ENCODE peak calls at places on chromosomes 7 and 10, in ten cellular contexts. M is ovary, X is transverse colon, O is breast epithelium, Q is thoracic aorta, W is HL-60, V is psoas muscle, P is GM23338, U is lower lobe of right lung, K is left ventricle myocardium inferior. G is an unnamed sample.

GRCh38 chr7:157441023-157441399 is 104.2 kb downstream of the DNAJB6 start:
- DNase-seq in Q (no peak), W (no peak), U (peak), K (no peak), O (no peak), M (no peak), P (no peak), X (no peak), V (no peak), G (no peak)

GRCh38 chr7:70556761-70557160 is 575.2 kb upstream of the GALNT17 start:
- DNase-seq in X (no peak), Q (no peak), M (no peak), W (no peak), P (no peak), U (no peak), O (no peak), K (no peak), V (no peak), G (no peak)

GRCh38 chr10:110208614-110209398 is 1.4 kb downstream of the MXI1 start:
- DNase-seq in M (peak), Q (no peak), X (peak), O (no peak), P (no peak), U (no peak), W (peak), K (peak), V (peak), G (no peak)

GRCh38 chr7:38451840-38452239 is 178.4 kb upstream of the TARP start:
- DNase-seq in U (no peak), M (no peak), V (no peak), P (peak), K (no peak), O (no peak), X (no peak), W (no peak), Q (no peak), G (no peak)

GRCh38 chr10:124572751-124573150 is 111.1 kb downstream of the LHPP start:
- DNase-seq in V (no peak), U (peak), K (no peak), P (no peak), M (no peak), X (no peak), O (no peak), Q (no peak), W (no peak), G (peak)

GRCh38 chr7:90222811-90223725 is 11.5 kb downstream of the STEAP2 start:
- DNase-seq in O (no peak), X (no peak), Q (no peak), V (peak), P (no peak), M (peak), W (no peak), U (no peak), K (peak), G (no peak)

GRCh38 chr10:47243791-47244190 is 56.2 kb upstream of the GDF10 start:
- DNase-seq in K (no peak), P (no peak), M (no peak), V (peak), O (no peak), U (no peak), Q (no peak), W (peak), X (peak), G (no peak)

GRCh38 chr7:126157391-126157790 is 1095.3 kb downstream of the GRM8 start:
- DNase-seq in Q (no peak), X (no peak), O (no peak), U (no peak), K (no peak), M (no peak), P (no peak), V (no peak), W (no peak), G (no peak)

GRCh38 chr7:137943132-137943551 is 58.7 kb downstream of the CREB3L2 start:
- DNase-seq in M (peak), K (peak), V (peak), X (no peak), W (no peak), O (no peak), P (peak), Q (no peak), U (no peak), G (no peak)

GRCh38 chr10:133159950-133160812 is at the start of gene KNDC1:
- DNase-seq in M (peak), X (no peak), K (no peak), P (peak), W (no peak), Q (no peak), U (peak), V (no peak), O (peak), G (peak)

GRCh38 chr7:107048783-107049418 is 4.4 kb downstream of the PRKAR2B start:
- DNase-seq in K (no peak), O (no peak), X (no peak), V (no peak), U (no peak), P (no peak), Q (no peak), M (no peak), W (no peak), G (no peak)

GRCh38 chr7:117385340-117386124 is 41.8 kb downstream of the ASZ1 start:
- DNase-seq in V (no peak), O (no peak), M (no peak), U (no peak), W (no peak), X (no peak), Q (no peak), P (peak), K (no peak), G (no peak)

GRCh38 chr7:145434811-145435210 is 599.0 kb upstream of the TPK1 start:
- DNase-seq in Q (no peak), K (no peak), W (no peak), O (no peak), U (no peak), P (no peak), M (no peak), V (no peak), X (no peak), G (no peak)

GRCh38 chr10:114319406-114320248 is 80.6 kb downstream of the VWA2 start:
- DNase-seq in M (no peak), W (no peak), O (no peak), X (no peak), Q (no peak), P (no peak), K (no peak), U (no peak), V (no peak), G (no peak)

GRCh38 chr10:62015994-62016393 is 114.5 kb downstream of the ARID5B start:
- DNase-seq in O (no peak), W (no peak), P (no peak), M (no peak), V (no peak), K (no peak), Q (no peak), U (no peak), X (no peak), G (no peak)

GRCh38 chr10:3961082-3961481 is 176.1 kb upstream of the KLF6 start:
- DNase-seq in X (no peak), Q (no peak), K (no peak), W (no peak), U (no peak), P (peak), O (no peak), M (no peak), V (no peak), G (no peak)

GRCh38 chr7:130152270-130153141 is 52.7 kb downstream of the TMEM209 start:
- DNase-seq in P (no peak), Q (no peak), X (no peak), W (no peak), U (no peak), V (no peak), M (no peak), K (no peak), O (no peak), G (no peak)

DNA sequence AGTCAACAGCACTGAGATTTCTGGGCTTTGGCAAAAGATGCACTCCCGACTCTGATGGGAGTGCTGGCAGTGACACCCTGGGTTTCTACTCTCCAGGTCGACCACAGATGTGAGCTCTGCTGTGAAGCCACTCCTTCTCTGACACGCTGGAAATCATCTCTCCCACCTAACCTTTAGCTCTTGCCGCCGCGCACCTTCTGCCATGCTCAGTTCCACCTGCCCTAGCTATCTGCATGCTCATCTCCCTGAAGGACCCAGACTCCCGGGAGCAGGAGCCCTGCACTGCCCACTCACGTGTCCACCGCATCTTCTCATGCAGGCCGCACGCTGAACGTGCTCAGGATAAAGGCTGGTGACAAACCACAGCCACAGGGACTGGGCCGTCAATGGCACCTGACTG is 174.8 kb downstream of the TNS3 start:
- DNase-seq in Q (no peak), M (peak), W (no peak), X (peak), O (no peak), U (no peak), K (no peak), V (no peak), P (no peak), G (no peak)
- H3K27ac ChIP-seq in Q (no peak), M (no peak), W (no peak), X (peak), O (peak), U (peak), K (peak), V (no peak), P (no peak), G (no peak)

GRCh38 chr10:22103701-22104100 is 100.2 kb upstream of the DNAJC1 start:
- DNase-seq in V (no peak), X (no peak), O (no peak), M (no peak), U (no peak), K (no peak), W (no peak), Q (no peak), P (peak), G (no peak)
- TF ChIP-seq CTCF in V (peak), X (peak), O (no peak), M (no peak), U (peak), K (peak), W (no peak), Q (no peak), P (peak), G (no peak)

GRCh38 chr7:11404355-11404754 is 427.6 kb downstream of the THSD7A start:
- DNase-seq in Q (no peak), V (no peak), U (no peak), K (no peak), O (no peak), M (no peak), P (no peak), X (no peak), W (no peak), G (no peak)
- H3K4me3 ChIP-seq in Q (no peak), V (no peak), U (no peak), K (no peak), O (no peak), M (no peak), P (no peak), X (no peak), W (no peak), G (no peak)

DNA sequence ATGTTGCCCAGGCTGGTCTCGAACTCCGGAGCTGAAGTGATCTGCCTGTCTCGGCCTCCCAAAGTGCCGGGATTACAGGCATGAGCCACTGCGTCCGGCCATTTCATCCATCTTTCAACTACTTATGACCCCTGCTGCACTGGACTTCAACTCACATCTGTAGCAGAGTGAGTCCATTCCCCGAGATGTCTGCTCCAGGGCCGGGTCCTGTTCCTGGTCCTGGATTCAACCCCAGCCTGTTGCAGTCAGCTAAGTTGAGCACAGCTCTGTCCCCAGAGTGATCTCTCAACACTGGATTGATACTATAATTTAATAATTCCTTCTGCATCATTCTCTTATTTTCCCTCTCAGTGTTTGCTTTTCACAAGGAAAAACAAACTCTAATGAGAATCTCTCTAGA is 25.9 kb downstream of the PRTFDC1 start:
- DNase-seq in O (no peak), X (no peak), M (no peak), W (no peak), V (no peak), P (no peak), K (no peak), Q (no peak), U (no peak), G (no peak)
- H3K27ac ChIP-seq in O (no peak), X (no peak), M (no peak), W (no peak), V (no peak), P (no peak), K (no peak), Q (no peak), U (no peak), G (no peak)

DNA sequence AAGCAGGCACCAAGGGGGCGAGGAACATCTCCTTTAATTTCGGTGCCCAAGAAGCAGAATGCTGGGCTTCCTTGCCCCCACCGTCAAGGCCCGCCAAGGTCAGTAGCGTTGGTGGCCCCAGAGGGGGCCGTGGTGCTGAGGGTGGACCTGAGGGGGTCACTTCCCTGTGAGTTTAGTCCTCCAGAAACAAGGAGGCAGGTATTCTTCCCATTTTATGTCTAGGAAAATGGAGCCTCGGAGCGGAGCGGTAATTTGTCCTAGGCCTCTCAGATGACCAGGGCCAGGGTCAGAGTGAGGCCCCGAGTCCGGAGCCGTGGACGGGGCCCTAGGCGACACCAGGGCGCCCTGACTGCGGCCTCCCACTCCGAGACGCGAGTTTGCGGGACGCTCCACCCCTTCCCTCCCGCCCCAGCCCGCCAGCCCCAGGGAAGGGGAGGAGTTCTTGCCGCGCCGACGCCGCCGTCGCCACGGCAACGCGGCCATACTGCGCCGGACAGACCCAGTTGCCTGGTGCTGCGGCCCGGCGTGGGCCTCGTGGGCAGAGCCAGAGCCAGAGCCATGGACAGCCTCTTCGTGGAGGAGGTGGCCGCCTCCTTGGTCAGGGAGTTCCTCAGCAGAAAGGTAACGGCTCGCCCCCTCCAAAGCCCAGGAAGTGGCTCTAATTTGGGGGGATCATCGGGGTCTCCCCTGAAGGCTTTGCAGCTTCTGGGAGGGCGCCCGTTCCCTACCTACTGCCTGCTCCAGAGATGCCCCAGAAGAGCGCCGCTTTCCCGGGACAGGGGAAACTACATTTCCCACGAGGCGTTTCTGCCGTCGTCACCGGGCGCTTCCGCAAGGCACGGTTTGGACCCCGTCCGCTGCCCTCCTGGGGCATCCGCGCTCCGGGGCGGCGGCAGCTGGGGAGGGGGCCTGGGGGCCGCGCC is at the start of gene MINDY4:
- DNase-seq in M (peak), K (peak), X (peak), V (peak), U (peak), P (peak), O (peak), W (peak), Q (no peak), G (peak)
- TF ChIP-seq CTCF in M (no peak), K (peak), X (no peak), V (no peak), U (peak), P (no peak), O (peak), W (no peak), Q (no peak), G (no peak)

DNA sequence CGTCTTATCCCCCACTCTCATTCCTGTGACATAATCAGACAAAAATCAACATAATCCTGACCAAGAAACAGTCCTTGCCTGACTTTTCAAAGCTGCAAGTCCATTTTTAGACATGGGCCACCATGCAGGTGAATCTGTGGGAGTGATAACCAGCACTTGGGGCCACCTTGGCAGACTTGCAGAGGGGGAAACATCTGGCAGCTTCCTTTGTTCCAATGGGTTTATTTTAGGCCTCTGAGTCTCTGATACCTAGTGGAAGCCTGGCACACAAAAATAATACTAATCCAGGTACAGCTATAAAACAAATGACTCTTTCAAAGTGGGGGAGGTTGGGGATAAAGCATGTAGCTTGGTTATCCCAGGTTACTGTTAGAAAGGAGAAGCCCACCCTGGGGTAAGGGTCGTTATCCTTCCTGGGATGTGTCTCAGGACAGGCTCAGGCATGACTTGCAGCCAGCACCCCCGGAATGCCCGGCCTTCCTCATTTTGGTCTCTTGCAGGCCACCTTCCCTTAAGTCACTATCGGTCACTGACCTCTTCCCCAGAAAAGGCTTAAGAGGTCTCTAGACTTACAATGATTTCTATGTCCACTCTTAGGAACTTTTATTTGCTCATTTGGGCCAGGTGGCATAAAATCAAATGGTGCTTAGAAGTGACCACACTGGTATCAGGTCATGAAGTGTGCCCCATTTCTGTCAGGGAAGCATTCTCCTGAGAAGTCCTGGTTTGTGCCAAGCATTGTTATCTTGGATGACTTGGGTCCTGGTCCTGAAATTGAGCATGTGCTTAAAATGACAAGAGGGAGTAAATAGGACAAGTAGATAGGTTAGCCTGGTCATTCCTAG is 37.6 kb downstream of the EEPD1 start:
- DNase-seq in O (no peak), V (no peak), K (peak), Q (no peak), U (peak), W (peak), P (no peak), M (no peak), X (no peak), G (peak)
- H3K4me3 ChIP-seq in O (no peak), V (no peak), K (no peak), Q (no peak), U (no peak), W (no peak), P (no peak), M (no peak), X (no peak), G (no peak)

GRCh38 chr7:44100458-44101303 is 3.5 kb upstream of the AEBP1 start:
- DNase-seq in U (no peak), V (no peak), M (peak), O (no peak), P (no peak), W (no peak), K (no peak), Q (no peak), X (peak), G (no peak)
- H3K27ac ChIP-seq in U (peak), V (peak), M (peak), O (peak), P (no peak), W (peak), K (peak), Q (peak), X (peak), G (peak)

GRCh38 chr7:150356265-150356897 is 12.2 kb upstream of the REPIN1 start:
- DNase-seq in W (no peak), M (no peak), Q (no peak), O (no peak), U (no peak), K (no peak), V (no peak), X (no peak), P (peak), G (no peak)

GRCh38 chr7:150358433-150358832 is 10.2 kb upstream of the REPIN1 start:
- DNase-seq in Q (no peak), K (no peak), V (no peak), X (no peak), M (no peak), U (no peak), O (no peak), W (no peak), P (no peak), G (no peak)

GRCh38 chr7:150359007-150359917 is 9.4 kb upstream of the REPIN1 start:
- DNase-seq in M (no peak), X (no peak), O (no peak), P (no peak), W (no peak), U (no peak), V (no peak), K (no peak), Q (no peak), G (no peak)

GRCh38 chr7:150357277-150357676 is 11.3 kb upstream of the REPIN1 start:
- DNase-seq in Q (no peak), W (peak), U (no peak), P (no peak), O (no peak), M (no peak), X (no peak), V (no peak), K (no peak), G (no peak)

GRCh38 chr7:150357771-150358427 is 10.7 kb upstream of the REPIN1 start:
- DNase-seq in K (no peak), O (no peak), W (no peak), Q (no peak), P (no peak), X (no peak), V (no peak), U (no peak), M (no peak), G (no peak)
- TF ChIP-seq CTCF in K (no peak), O (no peak), W (no peak), Q (no peak), P (peak), X (no peak), V (no peak), U (no peak), M (no peak), G (no peak)

GRCh38 chr7:12485845-12486244 is 82.2 kb upstream of the VWDE start:
- DNase-seq in V (no peak), W (no peak), O (no peak), P (no peak), U (no peak), X (no peak), M (no peak), K (no peak), Q (no peak), G (no peak)

GRCh38 chr7:12477620-12478019 is 74.0 kb upstream of the VWDE start:
- DNase-seq in U (no peak), M (no peak), W (no peak), P (no peak), O (no peak), V (no peak), X (no peak), K (no peak), Q (no peak), G (no peak)

DNA sequence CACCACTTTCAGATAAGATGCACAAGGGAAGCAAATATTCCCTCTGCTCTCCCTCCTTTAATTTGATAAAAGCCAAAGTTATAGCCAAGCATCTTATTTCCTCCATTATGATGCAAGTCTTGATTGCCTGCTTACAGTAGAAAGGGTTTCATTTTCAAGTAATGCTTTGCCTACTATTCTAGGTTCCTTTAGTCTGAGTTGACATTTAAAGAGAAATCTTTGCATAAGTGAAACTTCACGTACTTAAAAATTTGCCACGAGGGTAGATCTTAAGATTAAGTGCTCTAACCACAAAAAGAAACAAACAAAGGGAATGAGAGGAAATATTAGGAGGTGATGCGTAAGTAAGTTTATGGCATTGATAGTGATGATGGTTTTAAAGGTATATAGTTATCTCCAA is 78.1 kb upstream of the VWDE start:
- DNase-seq in K (no peak), O (no peak), V (no peak), Q (no peak), X (no peak), P (no peak), M (no peak), U (no peak), W (no peak), G (no peak)
- H3K4me3 ChIP-seq in K (no peak), O (no peak), V (no peak), Q (no peak), X (no peak), P (no peak), M (no peak), U (no peak), W (no peak), G (no peak)

G was measured in left lung.